ENCODE peak calls at places on chromosomes 11 and 22, in ten cellular contexts. V, O, R, E, U, K, M, F, T and D are unnamed samples.

GRCh38 chr11:61815790-61816735 is 740 bp downstream of the FADS1 start:
- DNase-seq in V (peak; percentile 91), O (no peak), R (peak; percentile 61), E (peak; percentile 77), U (peak; percentile 47), K (peak; percentile 78), M (peak; percentile 57), F (peak; percentile 82), T (peak; percentile 40), D (no peak)

GRCh38 chr11:92707173-92707619 is 262.3 kb upstream of the MTNR1B start:
- DNase-seq in V (no peak), O (no peak), R (peak; percentile 89), E (no peak), U (no peak), K (no peak), M (peak; percentile 96), F (no peak), T (no peak), D (no peak)

GRCh38 chr11:32479291-32479690 is 44.0 kb upstream of the WT1 start:
- DNase-seq in V (no peak), O (no peak), R (no peak), E (no peak), U (no peak), K (no peak), M (no peak), F (no peak), T (no peak), D (no peak)

GRCh38 chr11:23903044-23903704 is 593.7 kb upstream of the LUZP2 start:
- DNase-seq in V (peak; percentile 96), O (peak; percentile 83), R (no peak), E (no peak), U (no peak), K (peak; percentile 81), M (no peak), F (no peak), T (peak; percentile 92), D (no peak)

GRCh38 chr11:71322861-71323582 is 70.6 kb upstream of the SHANK2 start:
- DNase-seq in V (no peak), O (no peak), R (no peak), E (no peak), U (no peak), K (no peak), M (no peak), F (no peak), T (no peak), D (no peak)

GRCh38 chr22:26906464-26906863 is 249.1 kb downstream of the MIAT start:
- DNase-seq in V (no peak), O (no peak), R (peak; percentile 60), E (no peak), U (no peak), K (no peak), M (peak; percentile 39), F (no peak), T (no peak), D (no peak)

GRCh38 chr11:133362156-133362555 is 170.1 kb downstream of the OPCML start:
- DNase-seq in V (no peak), O (no peak), R (no peak), E (no peak), U (no peak), K (no peak), M (no peak), F (no peak), T (no peak), D (no peak)

GRCh38 chr11:92762175-92762574 is 207.3 kb upstream of the MTNR1B start:
- DNase-seq in V (no peak), O (no peak), R (no peak), E (no peak), U (no peak), K (no peak), M (no peak), F (no peak), T (no peak), D (no peak)

GRCh38 chr11:119567667-119568582 is 145.0 kb upstream of the THY1 start:
- DNase-seq in V (peak; percentile 90), O (peak; percentile 36), R (no peak), E (peak; percentile 12), U (no peak), K (peak; percentile 40), M (no peak), F (no peak), T (peak; percentile 64), D (no peak)

GRCh38 chr11:128365044-128365443 is 222.3 kb downstream of the ETS1 start:
- DNase-seq in V (peak; percentile 66), O (peak; percentile 52), R (no peak), E (no peak), U (no peak), K (peak; percentile 39), M (no peak), F (no peak), T (no peak), D (no peak)

GRCh38 chr11:72191961-72192381 is at the start of gene FOLR1:
- DNase-seq in V (peak; percentile 46), O (no peak), R (no peak), E (no peak), U (no peak), K (peak; percentile 25), M (no peak), F (no peak), T (no peak), D (no peak)

GRCh38 chr11:13487661-13488030 is 8.2 kb downstream of the PTH start:
- DNase-seq in V (no peak), O (no peak), R (no peak), E (peak; percentile 18), U (no peak), K (no peak), M (peak; percentile 66), F (peak; percentile 28), T (no peak), D (no peak)

GRCh38 chr22:31574015-31574670 is 77.8 kb downstream of the SFI1 start:
- DNase-seq in V (no peak), O (no peak), R (no peak), E (no peak), U (no peak), K (no peak), M (no peak), F (no peak), T (no peak), D (no peak)